ENCODE peak calls at places on chromosomes 3 and 15, in nine cellular contexts. X is HepG2, G is ovary, V is A549, H is H1, E is upper lobe of left lung, J is tibial nerve, O is stomach, A is transverse colon. N is an unnamed sample.

GRCh38 chr3:170081079-170081741 is 43.4 kb downstream of the GPR160 start:
- DNase-seq in E (no peak), J (no peak), G (no peak), X (no peak), V (no peak), O (no peak), H (no peak), A (no peak), N (no peak)

GRCh38 chr3:138363322-138363721 is 14.9 kb downstream of the MRAS start:
- DNase-seq in V (no peak), J (no peak), E (no peak), G (no peak), X (no peak), O (no peak), H (no peak), A (no peak), N (no peak)

GRCh38 chr3:128301186-128302023 is 148.1 kb downstream of the EEFSEC start:
- DNase-seq in J (no peak), H (peak; percentile 39), G (no peak), X (no peak), O (peak; percentile 4), V (no peak), A (no peak), E (no peak), N (no peak)

GRCh38 chr15:74913041-74913440 is 6.4 kb upstream of the FAM219B start:
- DNase-seq in H (no peak), J (no peak), O (no peak), A (no peak), X (no peak), E (no peak), G (no peak), V (no peak), N (no peak)

GRCh38 chr3:189260556-189261493 is 89.1 kb downstream of the TPRG1 start:
- DNase-seq in X (no peak), E (peak; percentile 50), G (no peak), H (no peak), J (no peak), A (no peak), O (no peak), V (no peak), N (no peak)

GRCh38 chr15:76339302-76340197 is 3.0 kb downstream of the ISL2 start:
- DNase-seq in E (no peak), V (no peak), A (peak; percentile 23), H (peak; percentile 71), O (no peak), G (no peak), J (no peak), X (no peak), N (no peak)

GRCh38 chr3:11381563-11381962 is 109.4 kb downstream of the ATG7 start:
- DNase-seq in X (no peak), G (no peak), O (no peak), A (no peak), H (no peak), V (no peak), J (no peak), E (no peak), N (no peak)

GRCh38 chr3:52393959-52394670 is 50.8 kb downstream of the SEMA3G start:
- DNase-seq in E (no peak), X (no peak), V (no peak), H (no peak), O (no peak), G (no peak), A (no peak), J (no peak), N (no peak)

GRCh38 chr3:170865209-170866094 is 4.5 kb downstream of the RPL22L1 start:
- DNase-seq in A (no peak), E (no peak), J (no peak), X (peak; percentile 18), V (no peak), G (no peak), H (no peak), O (no peak), N (no peak)

GRCh38 chr3:85781806-85782205 is 823.0 kb downstream of the CADM2 start:
- DNase-seq in J (no peak), A (no peak), X (no peak), O (no peak), E (no peak), V (no peak), H (no peak), G (no peak), N (no peak)

GRCh38 chr3:46266598-46266997 is 24.3 kb downstream of the CCR3 start:
- DNase-seq in A (no peak), E (no peak), X (no peak), V (no peak), H (no peak), J (no peak), G (no peak), O (no peak), N (no peak)

GRCh38 chr3:63976166-63976861 is 47.0 kb downstream of the PSMD6 start:
- DNase-seq in E (no peak), H (no peak), V (no peak), G (no peak), X (peak; percentile 62), O (no peak), J (no peak), A (no peak), N (no peak)

GRCh38 chr15:72231847-72232461 is 964 bp upstream of the PKM start:
- DNase-seq in H (no peak), A (peak; percentile 59), J (no peak), O (peak; percentile 45), E (no peak), G (no peak), X (peak; percentile 63), V (peak; percentile 84), N (no peak)

GRCh38 chr3:151843275-151843674 is 29.4 kb downstream of the AADAC start:
- DNase-seq in H (no peak), A (no peak), V (no peak), E (no peak), X (no peak), J (no peak), G (no peak), O (no peak), N (no peak)

GRCh38 chr3:56825579-56826438 is 24.1 kb upstream of the ARHGEF3 start:
- DNase-seq in J (no peak), X (no peak), V (no peak), O (no peak), A (no peak), E (no peak), H (no peak), G (no peak), N (no peak)

GRCh38 chr15:44145495-44145894 is 49.6 kb downstream of the FRMD5 start:
- DNase-seq in V (no peak), G (no peak), H (no peak), J (no peak), A (no peak), O (no peak), E (no peak), X (no peak), N (no peak)

GRCh38 chr3:146189519-146190173 is 28.7 kb upstream of the PLOD2 start:
- DNase-seq in J (no peak), A (no peak), O (no peak), G (no peak), V (peak; percentile 42), H (peak; percentile 48), E (no peak), X (peak; percentile 49), N (peak; percentile 63)

GRCh38 chr3:39150803-39151631 is 2.4 kb downstream of the CSRNP1 start:
- DNase-seq in H (no peak), E (no peak), O (peak; percentile 78), X (peak; percentile 33), V (peak; percentile 72), A (peak; percentile 81), J (peak; percentile 73), G (peak; percentile 96), N (peak; percentile 96)

GRCh38 chr3:72483554-72484104 is 364.6 kb downstream of the SHQ1 start:
- DNase-seq in H (no peak), X (no peak), O (no peak), G (no peak), V (no peak), E (no peak), J (no peak), A (no peak), N (no peak)

GRCh38 chr15:73368301-73369072 is at the start of gene HCN4:
- DNase-seq in X (no peak), G (no peak), J (no peak), O (no peak), A (no peak), V (peak; percentile 66), H (peak; percentile 85), E (peak; percentile 82), N (no peak)
- TF ChIP-seq EP300 in X (no peak), G (no peak), J (no peak), O (no peak), A (no peak), V (no peak), H (no peak), E (no peak), N (no peak)

GRCh38 chr3:126750760-126751129 is 46.7 kb downstream of the CHCHD6 start:
- DNase-seq in G (no peak), V (no peak), O (no peak), E (no peak), H (peak; percentile 41), A (no peak), X (no peak), J (no peak), N (no peak)
- TF ChIP-seq CTCF in G (no peak), V (no peak), O (no peak), E (no peak), H (no peak), A (no peak), X (no peak), J (no peak), N (no peak)

GRCh38 chr15:40543082-40543481 is 21.8 kb downstream of the CCDC32 start:
- DNase-seq in O (no peak), J (no peak), V (no peak), X (no peak), H (no peak), E (no peak), A (no peak), G (no peak), N (no peak)
- H3K4me1 ChIP-seq in O (no peaks in the 10 kb centered on the region), J (no peaks in the 10 kb centered on the region), V (no peaks in the 10 kb centered on the region), X (no peaks in the 10 kb centered on the region), H (no peaks in the 10 kb centered on the region), E (no peaks in the 10 kb centered on the region), A (no peaks in the 10 kb centered on the region), G (no peaks in the 10 kb centered on the region), N (no peaks in the 10 kb centered on the region)

DNA sequence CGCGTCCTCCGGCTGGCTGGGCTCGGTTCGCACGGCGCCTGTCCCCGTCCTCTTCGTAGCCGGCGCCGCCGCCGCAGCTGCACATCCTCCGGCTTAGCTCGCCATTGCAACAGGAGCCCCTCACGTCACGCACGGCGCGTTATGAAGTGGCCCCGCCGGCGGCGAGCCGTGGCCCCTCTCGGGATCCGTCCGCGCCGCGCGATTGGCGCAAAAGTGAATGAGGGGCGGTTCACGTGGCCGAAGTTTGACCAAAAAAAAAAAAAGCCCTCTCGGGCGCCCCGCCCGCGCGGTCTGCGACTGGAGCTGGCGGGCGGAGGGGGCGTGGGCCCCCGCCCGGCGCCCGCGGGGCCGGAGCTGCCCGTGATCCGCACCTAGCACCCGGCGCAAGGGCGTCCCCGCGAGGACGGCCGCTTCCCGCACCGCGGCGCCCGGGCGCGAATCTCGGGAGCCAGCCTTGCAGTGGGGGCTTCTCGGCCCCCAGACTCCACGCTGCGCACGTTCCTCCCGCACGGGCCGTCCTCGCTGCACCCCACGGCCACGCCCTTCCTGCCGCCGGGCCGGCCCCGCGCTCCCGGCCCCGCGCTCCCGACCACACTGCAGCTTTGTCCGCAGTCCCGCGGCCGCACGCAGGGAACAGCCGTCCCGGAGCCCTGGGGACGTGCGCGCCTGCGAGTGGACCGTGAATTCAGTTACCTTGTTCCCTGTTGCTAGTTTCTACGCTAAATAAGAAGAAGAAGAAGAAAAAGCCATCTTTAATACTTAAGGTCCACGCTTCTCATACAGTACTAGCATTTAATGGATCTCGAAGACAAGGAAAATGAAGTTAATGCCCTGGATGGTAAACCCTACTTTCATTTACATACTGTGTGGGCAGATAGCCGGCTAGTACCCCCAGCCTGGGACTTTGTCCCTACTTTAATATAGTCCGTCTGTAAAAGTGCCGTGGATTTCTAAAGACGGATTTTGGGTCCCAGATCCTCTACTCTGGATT is at the start of gene CHSY1:
- DNase-seq in X (peak; percentile 67), O (peak; percentile 93), H (peak; percentile 80), J (peak; percentile 87), A (peak; percentile 93), G (peak; percentile 92), E (peak; percentile 99), V (peak; percentile 85), N (peak; percentile 97)
- TF ChIP-seq EP300 in X (peak; percentile 13), O (no peak), H (no peak), J (peak; percentile 75), A (no peak), G (no peak), E (no peak), V (no peak), N (no peak)